ENCODE peak calls at places on chromosomes 13 and 19, in five cellular contexts. Y is pancreas, T is AG04450, S is Caco-2, D is heart right ventricle. M is an unnamed sample.
A peak's percentile ranks its signal among the peaks of the same experiment; 100 is the strongest.

GRCh38 chr19:14430712-14431111 is 2.4 kb upstream of the PKN1 start:
- DNase-seq in Y (no peak), T (no peak), S (no peak), D (no peak), M (no peak)

GRCh38 chr19:49573451-49573850 is 6.9 kb downstream of the NOSIP start:
- DNase-seq in Y (no peak), T (no peak), S (no peak), D (no peak), M (no peak)

GRCh38 chr13:97914537-97914936 is 38.9 kb upstream of the IPO5 start:
- DNase-seq in Y (no peak), T (no peak), S (no peak), D (no peak), M (no peak)

GRCh38 chr19:1875646-1876493 is 9.4 kb downstream of the ABHD17A start:
- DNase-seq in Y (peak; percentile 92), T (peak; percentile 34), S (peak; percentile 89), D (peak; percentile 92), M (peak; percentile 64)

GRCh38 chr19:409006-409514 is at the start of gene C2CD4C:
- DNase-seq in Y (peak; percentile 83), T (no peak), S (peak; percentile 54), D (no peak), M (no peak)

GRCh38 chr13:110340812-110341444 is 33.8 kb downstream of the COL4A2 start:
- DNase-seq in Y (no peak), T (no peak), S (no peak), D (peak; percentile 79), M (no peak)

GRCh38 chr19:31127132-31127967 is 221.9 kb downstream of the TSHZ3 start:
- DNase-seq in Y (no peak), T (peak; percentile 94), S (no peak), D (no peak), M (peak; percentile 68)

GRCh38 chr13:79810671-79811070 is 329.7 kb downstream of the NDFIP2 start:
- DNase-seq in Y (no peak), T (peak; percentile 15), S (peak; percentile 45), D (no peak), M (no peak)

GRCh38 chr19:57830071-57830602 is at the start of gene ZNF587B:
- DNase-seq in Y (peak; percentile 61), T (peak; percentile 27), S (peak; percentile 79), D (peak; percentile 78), M (no peak)

GRCh38 chr13:42992585-42993122 is 613 bp upstream of the EPSTI1 start:
- DNase-seq in Y (no peak), T (no peak), S (no peak), D (no peak), M (no peak)

GRCh38 chr13:113224486-113224885 is 15.1 kb downstream of the CUL4A start:
- DNase-seq in Y (no peak), T (no peak), S (no peak), D (no peak), M (no peak)

GRCh38 chr13:91101436-91101835 is 246.1 kb upstream of the MIR17HG start:
- DNase-seq in Y (no peak), T (no peak), S (no peak), D (no peak), M (no peak)

GRCh38 chr13:84649853-84650252 is 767.6 kb upstream of the SLITRK1 start:
- DNase-seq in Y (no peak), T (no peak), S (no peak), D (no peak), M (no peak)

GRCh38 chr19:43476606-43477005 is 11.2 kb upstream of the LYPD3 start:
- DNase-seq in Y (no peak), T (peak; percentile 74), S (no peak), D (no peak), M (peak; percentile 92)

GRCh38 chr19:14354445-14354844 is 26.8 kb upstream of the ADGRE5 start:
- DNase-seq in Y (no peak), T (no peak), S (no peak), D (no peak), M (no peak)

GRCh38 chr13:74133657-74134201 is 475 bp downstream of the KLF12 start:
- DNase-seq in Y (peak; percentile 68), T (peak; percentile 92), S (peak; percentile 71), D (peak; percentile 84), M (peak; percentile 87)

GRCh38 chr13:109883181-109884180 is 97.1 kb upstream of the IRS2 start:
- DNase-seq in Y (no peak), T (no peak), S (no peak), D (no peak), M (no peak)

GRCh38 chr13:23985846-23986245 is 88.5 kb upstream of the C1QTNF9B start:
- DNase-seq in Y (no peak), T (no peak), S (no peak), D (no peak), M (no peak)

GRCh38 chr19:51689751-51690358 is 3.3 kb upstream of the SPACA6 start:
- DNase-seq in Y (no peak), T (no peak), S (peak; percentile 55), D (peak; percentile 63), M (no peak)

GRCh38 chr13:51311271-51311670 is 28.2 kb upstream of the SERPINE3 start:
- DNase-seq in Y (no peak), T (no peak), S (no peak), D (no peak), M (no peak)

GRCh38 chr19:14840206-14840605 is 5.2 kb upstream of the OR7A5 start:
- DNase-seq in Y (no peak), T (no peak), S (no peak), D (no peak), M (no peak)

GRCh38 chr13:59340151-59340550 is 823.6 kb downstream of the DIAPH3 start:
- DNase-seq in Y (no peak), T (no peak), S (no peak), D (no peak), M (no peak)

DNA sequence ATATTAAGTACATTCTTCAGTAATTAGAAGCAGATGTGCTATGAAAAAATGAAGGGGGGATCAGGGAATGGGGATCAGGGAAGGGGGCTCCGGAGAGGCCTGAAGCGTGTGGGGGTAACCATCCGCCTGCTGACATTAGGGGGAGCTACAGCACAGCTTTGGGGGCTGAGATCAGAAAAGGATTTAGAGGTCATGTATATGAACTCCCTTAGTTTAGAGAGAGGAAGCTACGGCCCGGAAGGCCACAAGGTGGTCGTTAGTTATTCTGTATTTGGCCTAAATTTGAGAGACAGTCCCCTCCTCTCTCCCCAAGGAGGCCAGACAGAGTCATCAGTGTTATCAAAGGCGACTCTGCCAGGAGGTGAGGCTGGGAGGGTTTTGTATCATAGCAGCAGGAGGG is 99.0 kb downstream of the TM9SF2 start:
- DNase-seq in Y (no peak), T (no peak), S (peak; percentile 22), D (no peak), M (no peak)
- TF ChIP-seq CTCF in Y (no peak), T (peak; percentile 11), S (peak; percentile 61), D (no peak), M (no peak)

GRCh38 chr19:33301900-33302174 is 497 bp downstream of the CEBPA start:
- DNase-seq in Y (no peak), T (no peak), S (no peak), D (no peak), M (no peak)

GRCh38 chr19:33301011-33301899 is 1.1 kb downstream of the CEBPA start:
- DNase-seq in Y (peak; percentile 70), T (no peak), S (no peak), D (no peak), M (no peak)

GRCh38 chr19:33302974-33303790 is 848 bp upstream of the CEBPA start:
- DNase-seq in Y (peak; percentile 85), T (no peak), S (peak; percentile 82), D (peak; percentile 58), M (no peak)

GRCh38 chr19:33303791-33304759 is 1.7 kb upstream of the CEBPA start:
- DNase-seq in Y (peak; percentile 79), T (no peak), S (no peak), D (no peak), M (no peak)

GRCh38 chr19:33302175-33302973 is at the start of gene CEBPA:
- DNase-seq in Y (peak; percentile 95), T (peak; percentile 11), S (peak; percentile 97), D (peak; percentile 82), M (peak; percentile 32)
- TF ChIP-seq CTCF in Y (peak; percentile 21), T (peak; percentile 39), S (peak; percentile 63), D (peak; percentile 24), M (peak; percentile 31)

GRCh38 chr19:23999821-24000610 is 85.3 kb downstream of the ZNF726 start:
- DNase-seq in Y (no peak), T (no peak), S (no peak), D (no peak), M (no peak)

GRCh38 chr19:23992348-23992747 is 77.7 kb downstream of the ZNF726 start:
- DNase-seq in Y (no peak), T (no peak), S (no peak), D (no peak), M (no peak)

GRCh38 chr19:24000656-24001055 is 86.0 kb downstream of the ZNF726 start:
- DNase-seq in Y (no peak), T (no peak), S (no peak), D (no peak), M (no peak)

GRCh38 chr19:23998568-23998967 is 83.9 kb downstream of the ZNF726 start:
- DNase-seq in Y (no peak), T (no peak), S (no peak), D (no peak), M (no peak)

GRCh38 chr19:23996549-23996948 is 81.9 kb downstream of the ZNF726 start:
- DNase-seq in Y (no peak), T (no peak), S (peak; percentile 23), D (no peak), M (no peak)
- TF ChIP-seq CTCF in Y (no peak), T (peak; percentile 22), S (peak; percentile 4), D (peak; percentile 22), M (no peak)

GRCh38 chr19:33399081-33399744 is 25.7 kb downstream of the CEBPG start:
- DNase-seq in Y (peak; percentile 52), T (no peak), S (no peak), D (no peak), M (no peak)

GRCh38 chr19:33398361-33399060 is 25.0 kb downstream of the CEBPG start:
- DNase-seq in Y (peak; percentile 50), T (no peak), S (no peak), D (no peak), M (no peak)

GRCh38 chr19:33396701-33397535 is 23.4 kb downstream of the CEBPG start:
- DNase-seq in Y (peak; percentile 57), T (no peak), S (no peak), D (no peak), M (no peak)

GRCh38 chr19:33395561-33396550 is 22.3 kb downstream of the CEBPG start:
- DNase-seq in Y (peak; percentile 56), T (no peak), S (no peak), D (peak; percentile 56), M (no peak)

DNA sequence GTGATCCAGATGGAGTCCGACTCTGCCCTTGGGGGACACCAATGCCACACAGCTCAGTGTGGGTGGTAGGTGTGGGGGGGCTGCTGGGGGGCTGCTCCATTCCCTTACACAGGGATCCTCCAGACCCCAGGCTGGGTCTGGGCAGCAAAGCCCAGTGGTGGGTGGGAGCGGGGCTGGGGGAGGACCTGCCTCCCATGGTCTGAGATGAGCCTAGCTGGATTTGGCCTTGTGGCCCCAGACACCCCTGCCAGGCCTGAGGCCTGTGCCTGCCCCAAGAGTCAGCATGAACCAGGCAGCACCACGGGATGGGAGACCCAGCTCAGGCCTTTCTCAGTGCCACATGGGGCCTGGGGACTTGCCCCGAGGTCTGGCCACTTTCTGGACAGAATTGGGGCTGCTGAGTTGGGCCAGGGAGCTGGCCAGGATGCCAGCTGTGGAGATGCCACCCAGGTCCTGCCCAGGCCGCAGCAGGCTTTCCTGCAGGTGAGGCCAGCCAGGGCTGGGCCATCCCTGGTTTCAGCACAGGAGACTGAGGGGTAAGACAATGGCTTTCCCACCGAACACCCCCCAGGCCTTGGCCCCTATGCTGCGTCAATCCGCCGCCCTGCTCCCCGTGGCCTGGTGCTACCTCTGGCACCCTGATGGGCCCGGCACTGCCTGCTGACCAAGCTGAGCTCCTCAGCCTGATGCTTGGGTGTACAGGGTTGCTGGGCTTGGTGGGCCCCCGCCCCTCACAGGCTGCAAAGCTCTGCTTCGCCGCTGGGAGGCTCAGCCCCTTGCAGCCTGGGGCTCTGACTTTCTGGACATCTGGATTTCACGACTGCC is 24.2 kb downstream of the CEBPG start:
- DNase-seq in Y (peak; percentile 51), T (no peak), S (peak; percentile 42), D (no peak), M (no peak)
- TF ChIP-seq CTCF in Y (no peak), T (peak; percentile 35), S (peak; percentile 49), D (peak; percentile 12), M (no peak)

M was measured in AG09319.